ENCODE peak calls at places on chromosomes 4 and X, in four cellular contexts. Q, N, G and U are unnamed samples.

GRCh38 chr4:127985989-127986388 is 20.8 kb downstream of the ABHD18 start:
- DNase-seq in Q (no peak), N (no peak), G (peak; percentile 10), U (no peak)

GRCh38 chrX:131778269-131779218 is 234.7 kb downstream of the OR13H1 start:
- DNase-seq in Q (no peak), N (peak; percentile 80), G (no peak), U (no peak)

GRCh38 chr4:110632506-110633357 is 9.9 kb upstream of the PITX2 start:
- DNase-seq in Q (no peak), N (no peak), G (no peak), U (no peak)

GRCh38 chr4:35966558-35966957 is 277.8 kb downstream of the ARAP2 start:
- DNase-seq in Q (no peak), N (no peak), G (no peak), U (no peak)

GRCh38 chrX:3362956-3363355 is 16.5 kb upstream of the MXRA5 start:
- DNase-seq in Q (no peak), N (no peak), G (no peak), U (no peak)

GRCh38 chr4:87353592-87353991 is 30.9 kb upstream of the HSD17B13 start:
- DNase-seq in Q (no peak), N (peak; percentile 43), G (peak; percentile 65), U (peak; percentile 42)

GRCh38 chr4:137510866-137511265 is 21.4 kb downstream of the PCDH18 start:
- DNase-seq in Q (no peak), N (no peak), G (no peak), U (peak; percentile 56)

GRCh38 chr4:74374561-74375327 is 9.8 kb downstream of the EREG start:
- DNase-seq in Q (no peak), N (peak; percentile 53), G (no peak), U (no peak)

GRCh38 chrX:84182521-84182920 is 5.5 kb downstream of the RPS6KA6 start:
- DNase-seq in Q (no peak), N (no peak), G (no peak), U (no peak)

GRCh38 chrX:38891641-38892413 is 90.6 kb downstream of the MID1IP1 start:
- DNase-seq in Q (no peak), N (no peak), G (no peak), U (peak; percentile 2)

GRCh38 chr4:41257257-41257900 is 651 bp downstream of the UCHL1 start:
- DNase-seq in Q (no peak), N (peak; percentile 45), G (peak; percentile 55), U (no peak)

GRCh38 chrX:102516314-102516936 is at the start of gene TMSB15A:
- DNase-seq in Q (peak; percentile 7), N (peak; percentile 63), G (peak; percentile 25), U (no peak)

GRCh38 chr4:98976716-98977115 is 18.8 kb upstream of the METAP1 start:
- DNase-seq in Q (no peak), N (no peak), G (no peak), U (no peak)

GRCh38 chr4:152112887-152113286 is 352.1 kb upstream of the GATB start:
- DNase-seq in Q (no peak), N (no peak), G (no peak), U (no peak)

GRCh38 chr4:57044279-57044678 is 65.6 kb downstream of the POLR2B start:
- DNase-seq in Q (no peak), N (no peak), G (no peak), U (no peak)

GRCh38 chrX:48826135-48826875 is at the start of gene ERAS:
- DNase-seq in Q (no peak), N (no peak), G (peak; percentile 17), U (no peak)

GRCh38 chr4:154743683-154744340 is at the start of gene LRAT:
- DNase-seq in Q (no peak), N (peak; percentile 71), G (peak; percentile 56), U (no peak)

GRCh38 chr4:8768357-8768999 is 103.2 kb downstream of the HMX1 start:
- DNase-seq in Q (no peak), N (no peak), G (no peak), U (no peak)

GRCh38 chrX:11423362-11423818 is 130.2 kb downstream of the AMELX start:
- DNase-seq in Q (no peak), N (peak; percentile 33), G (peak; percentile 74), U (peak; percentile 91)

GRCh38 chr4:6331018-6331417 is 61.4 kb downstream of the WFS1 start:
- DNase-seq in Q (no peak), N (no peak), G (peak; percentile 17), U (peak; percentile 31)

GRCh38 chrX:48910926-48911406 is 480 bp downstream of the SLC35A2 start:
- DNase-seq in Q (no peak), N (no peak), G (peak; percentile 63), U (peak; percentile 81)

GRCh38 chr4:38290914-38291313 is 330.7 kb downstream of the PTTG2 start:
- DNase-seq in Q (no peak), N (no peak), G (no peak), U (no peak)

GRCh38 chrX:23908219-23909003 is 605 bp downstream of the CXorf58 start:
- DNase-seq in Q (no peak), N (no peak), G (peak; percentile 5), U (peak; percentile 48)

GRCh38 chr4:8419222-8420041 is 21.1 kb downstream of the ACOX3 start:
- DNase-seq in Q (no peak), N (no peak), G (no peak), U (peak; percentile 2)

GRCh38 chr4:6694177-6694901 is 661 bp downstream of the S100P start:
- DNase-seq in Q (no peak), N (no peak), G (no peak), U (no peak)